ENCODE peak calls at places on chromosomes 2 and 18, in nine cellular contexts. R is SK-N-SH, E is A549, T is HL-60, N is GM12878, C is HCT116, L is K562, U is HepG2, M is Panc1. O is an unnamed sample.

GRCh38 chr2:7706791-7707190 is 789.6 kb downstream of the RNF144A start:
- DNase-seq in R (no peak), E (no peak), T (no peak), N (no peak), C (no peak), L (no peak), U (no peak), M (no peak), O (no peak)

GRCh38 chr18:48989304-48990284 is 38.8 kb upstream of the SMAD7 start:
- DNase-seq in R (no peak), E (no peak), T (no peak), N (no peak), C (no peak), L (no peak), U (peak), M (no peak), O (no peak)

GRCh38 chr2:130372055-130372832 is 16.4 kb downstream of the PTPN18 start:
- DNase-seq in R (peak), E (peak), T (peak), N (no peak), C (peak), L (peak), U (no peak), M (no peak), O (peak)

GRCh38 chr2:69122271-69122670 is 109.3 kb downstream of the ANTXR1 start:
- DNase-seq in R (no peak), E (no peak), T (no peak), N (no peak), C (no peak), L (no peak), U (no peak), M (no peak), O (no peak)

GRCh38 chr2:138157372-138157771 is 193.1 kb downstream of the HNMT start:
- DNase-seq in R (no peak), E (no peak), T (no peak), N (no peak), C (no peak), L (no peak), U (no peak), M (no peak), O (no peak)

GRCh38 chr2:143030127-143030526 is 99.1 kb upstream of the ARHGAP15 start:
- DNase-seq in R (no peak), E (no peak), T (peak), N (peak), C (no peak), L (no peak), U (no peak), M (no peak), O (no peak)

GRCh38 chr2:161237397-161238263 is 70.6 kb upstream of the PSMD14 start:
- DNase-seq in R (peak), E (no peak), T (no peak), N (no peak), C (no peak), L (no peak), U (no peak), M (no peak), O (peak)

GRCh38 chr2:176687350-176687749 is 418.1 kb downstream of the MTX2 start:
- DNase-seq in R (no peak), E (no peak), T (no peak), N (no peak), C (no peak), L (no peak), U (no peak), M (no peak), O (no peak)

GRCh38 chr18:74546751-74547530 is 12.6 kb downstream of the CNDP1 start:
- DNase-seq in R (no peak), E (no peak), T (no peak), N (no peak), C (no peak), L (no peak), U (no peak), M (no peak), O (no peak)

GRCh38 chr18:8822643-8823042 is 117.3 kb downstream of the MTCL1 start:
- DNase-seq in R (no peak), E (no peak), T (no peak), N (no peak), C (no peak), L (no peak), U (no peak), M (no peak), O (no peak)

GRCh38 chr18:73407506-73407905 is 539.7 kb upstream of the NETO1 start:
- DNase-seq in R (no peak), E (no peak), T (no peak), N (no peak), C (no peak), L (no peak), U (no peak), M (no peak), O (no peak)

GRCh38 chr2:85433511-85434089 is 15.1 kb downstream of the SH2D6 start:
- DNase-seq in R (peak), E (no peak), T (no peak), N (no peak), C (no peak), L (no peak), U (no peak), M (no peak), O (peak)

GRCh38 chr2:191607101-191607500 is 70.8 kb upstream of the NABP1 start:
- DNase-seq in R (no peak), E (no peak), T (peak), N (no peak), C (no peak), L (no peak), U (no peak), M (no peak), O (no peak)

GRCh38 chr18:3248062-3248669 is 565 bp downstream of the MYL12A start:
- DNase-seq in R (no peak), E (no peak), T (peak), N (no peak), C (no peak), L (no peak), U (no peak), M (no peak), O (peak)
- TF ChIP-seq REST in R (no peak), E (peak), T (peak), N (no peak), C (no peak), L (no peak), U (no peak), M (no peak), O (no peak)

DNA sequence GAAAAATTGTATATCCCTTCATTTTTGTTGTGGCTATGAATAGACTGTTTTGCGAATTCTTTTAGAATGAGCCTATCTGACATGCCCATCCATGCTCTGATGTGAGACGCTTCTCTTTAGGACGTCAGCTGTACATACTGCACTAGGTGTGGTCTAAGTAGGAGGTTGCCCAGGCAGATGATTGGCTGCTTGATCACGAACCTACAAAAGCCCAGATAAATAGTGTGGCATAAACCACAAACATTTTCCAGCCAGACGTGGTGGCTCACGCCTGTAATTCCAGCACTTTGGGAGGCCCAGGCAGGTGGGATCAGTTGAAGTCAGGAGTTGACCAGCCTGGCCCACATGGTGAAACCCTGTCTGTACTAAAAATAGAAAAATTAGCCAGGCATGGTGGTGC is 251.8 kb downstream of the AGAP1 start:
- DNase-seq in R (no peak), E (no peak), T (no peak), N (no peak), C (no peak), L (no peak), U (no peak), M (no peak), O (no peak)
- H3K4me3 ChIP-seq in R (no peak), E (no peak), T (no peak), N (no peak), C (no peak), L (no peak), U (no peak), M (no peak), O (no peak)

GRCh38 chr2:53559302-53559967 is 208.2 kb upstream of the CHAC2 start:
- DNase-seq in R (no peak), E (peak), T (no peak), N (no peak), C (peak), L (no peak), U (no peak), M (no peak), O (no peak)
- TF ChIP-seq REST in R (no peak), E (no peak), T (no peak), N (no peak), C (no peak), L (no peak), U (no peak), M (no peak), O (no peak)

GRCh38 chr2:95027369-95027720 is 1.8 kb downstream of the MAL start:
- DNase-seq in R (no peak), E (no peak), T (no peak), N (no peak), C (no peak), L (no peak), U (no peak), M (no peak), O (no peak)
- H3K4me3 ChIP-seq in R (no peak), E (no peak), T (no peak), N (no peak), C (no peak), L (no peak), U (no peak), M (no peak), O (peak)

GRCh38 chr2:221480251-221480650 is 91.9 kb downstream of the EPHA4 start:
- DNase-seq in R (no peak), E (no peak), T (no peak), N (no peak), C (no peak), L (no peak), U (no peak), M (no peak), O (no peak)

GRCh38 chr2:221477697-221478096 is 94.4 kb downstream of the EPHA4 start:
- DNase-seq in R (no peak), E (no peak), T (no peak), N (no peak), C (no peak), L (no peak), U (no peak), M (no peak), O (no peak)

GRCh38 chr2:221476195-221476594 is 95.9 kb downstream of the EPHA4 start:
- DNase-seq in R (no peak), E (no peak), T (no peak), N (no peak), C (no peak), L (no peak), U (no peak), M (no peak), O (no peak)

GRCh38 chr2:221482581-221483140 is 89.4 kb downstream of the EPHA4 start:
- DNase-seq in R (no peak), E (no peak), T (no peak), N (no peak), C (no peak), L (no peak), U (no peak), M (no peak), O (no peak)

DNA sequence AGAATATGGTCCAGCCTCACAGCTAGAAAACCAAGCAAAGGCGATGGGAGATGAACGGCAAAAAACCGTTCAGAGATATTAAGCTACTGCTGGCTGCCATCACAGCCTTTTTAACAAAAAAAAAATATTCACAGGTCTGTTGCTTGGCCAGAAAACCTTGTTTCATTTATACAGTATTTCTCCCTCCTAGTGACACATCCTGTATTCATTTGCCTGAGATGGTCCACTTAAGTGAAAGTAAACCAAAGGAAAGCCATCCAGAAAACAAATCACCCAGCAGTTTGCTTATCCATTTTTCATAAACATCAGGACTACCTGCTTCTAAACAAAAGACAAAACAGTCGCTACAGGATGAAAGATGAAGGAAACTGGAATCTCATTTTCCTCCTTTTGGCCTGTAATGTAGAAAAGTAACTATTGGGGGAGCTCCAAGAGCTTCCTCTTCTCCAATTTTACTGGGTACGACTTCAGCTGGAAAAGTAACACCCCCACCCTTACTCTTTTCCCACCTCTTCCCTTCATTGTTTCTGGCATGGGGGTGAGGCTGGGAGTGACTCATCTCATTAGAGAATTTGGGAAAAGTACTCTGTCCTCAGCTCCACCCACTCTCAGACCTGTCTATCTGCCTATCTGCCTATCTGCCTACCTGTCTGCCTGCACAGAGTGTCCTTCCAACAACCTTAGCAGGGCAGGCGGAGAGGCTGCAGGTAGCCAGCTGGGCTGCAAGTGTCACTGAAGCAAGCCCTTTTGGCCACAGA is 93.8 kb downstream of the EPHA4 start:
- DNase-seq in R (no peak), E (no peak), T (no peak), N (no peak), C (no peak), L (no peak), U (no peak), M (no peak), O (peak)
- TF ChIP-seq REST in R (no peak), E (no peak), T (no peak), N (no peak), C (no peak), L (no peak), U (no peak), M (no peak), O (no peak)

GRCh38 chr18:45749918-45750689 is 26.1 kb downstream of the SLC14A1 start:
- DNase-seq in R (no peak), E (no peak), T (no peak), N (peak), C (no peak), L (no peak), U (no peak), M (no peak), O (no peak)
- H3K4me3 ChIP-seq in R (no peak), E (no peak), T (no peak), N (peak), C (no peak), L (no peak), U (no peak), M (no peak), O (no peak)

DNA sequence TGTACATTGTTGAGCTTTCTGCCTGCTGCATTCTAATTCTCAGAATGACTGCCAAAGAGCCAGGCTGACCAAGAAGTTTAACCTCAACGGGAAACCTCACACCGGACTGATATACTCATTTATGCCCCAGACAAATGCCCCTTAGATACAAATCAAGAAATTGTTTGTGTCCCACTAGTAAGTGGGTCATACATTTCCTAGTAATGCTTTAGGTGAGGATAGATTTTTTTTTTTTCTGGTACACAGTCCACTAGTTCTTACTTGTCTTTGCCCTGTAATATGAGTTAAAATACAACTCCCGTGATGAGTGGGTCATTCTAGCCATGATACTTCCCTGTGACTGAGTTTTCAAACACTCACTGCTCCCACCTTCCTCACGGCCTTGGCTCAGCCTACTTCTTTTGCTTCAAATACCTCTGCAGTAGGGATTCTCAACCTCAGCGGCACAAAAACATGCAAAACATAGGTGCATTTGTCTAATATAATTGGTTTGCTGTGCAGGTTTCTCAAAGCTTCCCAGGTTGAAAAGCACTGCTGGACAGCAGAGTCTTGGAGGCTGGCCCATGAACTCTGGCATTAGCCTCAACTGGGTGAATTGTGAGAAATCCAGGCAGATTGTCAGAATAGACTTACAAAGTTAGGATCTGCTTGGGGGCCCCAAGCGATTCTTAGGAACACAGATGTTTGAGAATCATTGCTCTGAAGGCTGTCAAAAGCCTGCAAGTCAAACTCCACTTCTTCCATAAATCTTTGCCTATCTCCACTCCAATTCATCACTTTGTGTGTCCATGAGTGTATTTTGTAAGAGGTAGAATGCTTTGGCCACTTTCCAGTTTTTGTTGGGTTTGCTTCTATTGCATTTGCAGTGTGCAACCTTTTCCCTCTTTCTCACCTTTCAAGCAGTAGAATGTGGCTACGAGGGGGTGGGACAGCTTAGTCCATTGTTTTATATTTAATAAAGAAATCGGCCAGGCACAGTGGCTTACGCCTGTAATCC is 35.5 kb downstream of the TGIF1 start:
- DNase-seq in R (no peak), E (no peak), T (no peak), N (no peak), C (no peak), L (no peak), U (no peak), M (no peak), O (no peak)
- TF ChIP-seq REST in R (peak), E (no peak), T (no peak), N (no peak), C (no peak), L (no peak), U (no peak), M (no peak), O (no peak)

O was measured in GM23338.